ENCODE peak calls at places on chromosomes 4 and X, in nine cellular contexts. C is caudate nucleus; Q is activated T-helper 1 cell treated with anti-CD3 and anti-CD28 coated beads, Interleukin-2, amount 50 U/mL, for 16 hours; S is OCI-LY7; X is GM10248; J is HuH-7.5; D is activated CD8-positive, alpha-beta memory T cell treated with anti-CD3 and anti-CD28 coated beads, Interleukin-2, amount 50 U/mL, for 4 hours; L is HFFc6; H is CD8-positive, alpha-beta memory T cell. Z is an unnamed sample.

GRCh38 chrX:136816970-136817369 is 36.2 kb upstream of the ARHGEF6 start:
- DNase-seq in C (no peak), Q (no peak), S (no peak), X (no peak), J (no peak), D (no peak), L (peak), H (no peak), Z (no peak)

GRCh38 chr4:83894831-83895230 is 358.9 kb downstream of the GPAT3 start:
- DNase-seq in C (no peak), Q (no peak), S (no peak), X (no peak), J (no peak), D (no peak), L (no peak), H (no peak), Z (no peak)

GRCh38 chrX:103211012-103211715 is 3.7 kb upstream of the BEX4 start:
- DNase-seq in C (peak), Q (no peak), S (peak), X (peak), J (peak), D (peak), L (peak), H (peak), Z (no peak)

GRCh38 chr4:158817562-158818370 is 48.9 kb downstream of the FNIP2 start:
- DNase-seq in C (no peak), Q (no peak), S (no peak), X (peak), J (no peak), D (no peak), L (no peak), H (no peak), Z (no peak)

GRCh38 chr4:90174622-90175023 is 47.4 kb downstream of the CCSER1 start:
- DNase-seq in C (no peak), Q (no peak), S (no peak), X (no peak), J (no peak), D (no peak), L (no peak), H (no peak), Z (no peak)

GRCh38 chr4:104693601-104694201 is 199.0 kb upstream of the CXXC4 start:
- DNase-seq in C (no peak), Q (no peak), S (peak), X (no peak), J (no peak), D (no peak), L (no peak), H (no peak), Z (peak)

GRCh38 chr4:121736735-121737351 is 28.1 kb downstream of the SMIM43 start:
- DNase-seq in C (no peak), Q (no peak), S (peak), X (peak), J (peak), D (no peak), L (peak), H (no peak), Z (no peak)

GRCh38 chrX:79413009-79413408 is 45.9 kb upstream of the ITM2A start:
- DNase-seq in C (no peak), Q (no peak), S (peak), X (peak), J (no peak), D (no peak), L (no peak), H (no peak), Z (no peak)

GRCh38 chr4:111266937-111267336 is 644.1 kb upstream of the PITX2 start:
- DNase-seq in C (no peak), Q (no peak), S (no peak), X (no peak), J (no peak), D (no peak), L (no peak), H (no peak), Z (no peak)

GRCh38 chr4:100288167-100288566 is 97.9 kb upstream of the DDIT4L start:
- DNase-seq in C (no peak), Q (no peak), S (no peak), X (no peak), J (no peak), D (no peak), L (peak), H (no peak), Z (no peak)

GRCh38 chrX:135170877-135171519 is at the start of gene CT55:
- DNase-seq in C (no peak), Q (no peak), S (no peak), X (no peak), J (no peak), D (no peak), L (no peak), H (no peak), Z (no peak)

GRCh38 chr4:78457751-78458150 is 93.8 kb upstream of the ANXA3 start:
- DNase-seq in C (no peak), Q (no peak), S (no peak), X (no peak), J (no peak), D (no peak), L (no peak), H (no peak), Z (no peak)

GRCh38 chr4:117137143-117137542 is 51.8 kb upstream of the TRAM1L1 start:
- DNase-seq in C (no peak), Q (no peak), S (no peak), X (no peak), J (no peak), D (no peak), L (peak), H (no peak), Z (no peak)

GRCh38 chr4:52957220-52957686 is 95.1 kb downstream of the RASL11B start:
- DNase-seq in C (no peak), Q (no peak), S (no peak), X (no peak), J (no peak), D (no peak), L (no peak), H (no peak), Z (no peak)

GRCh38 chr4:133537882-133538281 is 388.8 kb downstream of the PCDH10 start:
- DNase-seq in C (no peak), Q (no peak), S (no peak), X (no peak), J (no peak), D (no peak), L (no peak), H (no peak), Z (no peak)

GRCh38 chrX:44343412-44343942 is at the start of gene EFHC2:
- DNase-seq in C (no peak), Q (peak), S (no peak), X (no peak), J (peak), D (peak), L (no peak), H (peak), Z (peak)

GRCh38 chrX:129980043-129980442 is 2.4 kb upstream of the BCORL1 start:
- DNase-seq in C (no peak), Q (no peak), S (no peak), X (peak), J (no peak), D (peak), L (no peak), H (peak), Z (no peak)

GRCh38 chr4:173057442-173057841 is 111.2 kb upstream of the GALNT7 start:
- DNase-seq in C (no peak), Q (no peak), S (no peak), X (no peak), J (no peak), D (no peak), L (no peak), H (no peak), Z (no peak)